ENCODE peak calls at places on chromosomes 11 and 22, in six cellular contexts. One of them, this sample, is unnamed.

GRCh38 chr22:18121436-18122253 is 11.0 kb downstream of the TUBA8 start:
- DNase-seq in PC-3: no peak
- DNase-seq in kidney epithelial cell: no peak
- DNase-seq in choroid plexus epithelial cell: no peak
- DNase-seq in ovary: no peak
- DNase-seq in thyroid gland: no peak
- DNase-seq in this sample: no peak

GRCh38 chr11:81495699-81496292 is 1237.9 kb downstream of the FAM181B start:
- DNase-seq in PC-3: no peak
- DNase-seq in kidney epithelial cell: no peak
- DNase-seq in choroid plexus epithelial cell: no peak
- DNase-seq in ovary: no peak
- DNase-seq in thyroid gland: no peak
- DNase-seq in this sample: no peak

GRCh38 chr22:27212617-27213177 is 555.3 kb downstream of the MIAT start:
- DNase-seq in PC-3: no peak
- DNase-seq in kidney epithelial cell: peak; percentile 67
- DNase-seq in choroid plexus epithelial cell: peak; percentile 98
- DNase-seq in ovary: peak; percentile 63
- DNase-seq in thyroid gland: peak; percentile 60
- DNase-seq in this sample: peak; percentile 100

GRCh38 chr11:61336171-61336935 is 3.3 kb downstream of the TKFC start:
- DNase-seq in PC-3: peak; percentile 93
- DNase-seq in kidney epithelial cell: peak; percentile 31
- DNase-seq in choroid plexus epithelial cell: peak; percentile 87
- DNase-seq in ovary: peak; percentile 89
- DNase-seq in thyroid gland: peak; percentile 80
- DNase-seq in this sample: peak; percentile 17

GRCh38 chr22:20036119-20036518 is 15.2 kb downstream of the TANGO2 start:
- DNase-seq in PC-3: no peak
- DNase-seq in kidney epithelial cell: no peak
- DNase-seq in choroid plexus epithelial cell: no peak
- DNase-seq in ovary: no peak
- DNase-seq in thyroid gland: no peak
- DNase-seq in this sample: no peak

GRCh38 chr11:57458410-57459111 is 1.8 kb upstream of the RTN4RL2 start:
- DNase-seq in PC-3: peak; percentile 60
- DNase-seq in kidney epithelial cell: no peak
- DNase-seq in choroid plexus epithelial cell: no peak
- DNase-seq in ovary: peak; percentile 60
- DNase-seq in thyroid gland: peak; percentile 68
- DNase-seq in this sample: no peak

GRCh38 chr11:130831506-130832385 is 84.5 kb downstream of the SNX19 start:
- DNase-seq in PC-3: peak; percentile 29
- DNase-seq in kidney epithelial cell: no peak
- DNase-seq in choroid plexus epithelial cell: no peak
- DNase-seq in ovary: no peak
- DNase-seq in thyroid gland: no peak
- DNase-seq in this sample: no peak

GRCh38 chr22:39241632-39242388 is 3.0 kb downstream of the PDGFB start:
- DNase-seq in PC-3: no peak
- DNase-seq in kidney epithelial cell: no peak
- DNase-seq in choroid plexus epithelial cell: no peak
- DNase-seq in ovary: peak; percentile 52
- DNase-seq in thyroid gland: no peak
- DNase-seq in this sample: no peak

GRCh38 chr11:65856689-65857499 is 1.1 kb downstream of the CFL1 start:
- DNase-seq in PC-3: peak; percentile 67
- DNase-seq in kidney epithelial cell: no peak
- DNase-seq in choroid plexus epithelial cell: peak; percentile 74
- DNase-seq in ovary: peak; percentile 82
- DNase-seq in thyroid gland: peak; percentile 85
- DNase-seq in this sample: no peak

GRCh38 chr11:103257360-103257759 is 148.1 kb downstream of the DYNC2H1 start:
- DNase-seq in PC-3: peak; percentile 67
- DNase-seq in kidney epithelial cell: no peak
- DNase-seq in choroid plexus epithelial cell: peak; percentile 57
- DNase-seq in ovary: no peak
- DNase-seq in thyroid gland: no peak
- DNase-seq in this sample: no peak

DNA sequence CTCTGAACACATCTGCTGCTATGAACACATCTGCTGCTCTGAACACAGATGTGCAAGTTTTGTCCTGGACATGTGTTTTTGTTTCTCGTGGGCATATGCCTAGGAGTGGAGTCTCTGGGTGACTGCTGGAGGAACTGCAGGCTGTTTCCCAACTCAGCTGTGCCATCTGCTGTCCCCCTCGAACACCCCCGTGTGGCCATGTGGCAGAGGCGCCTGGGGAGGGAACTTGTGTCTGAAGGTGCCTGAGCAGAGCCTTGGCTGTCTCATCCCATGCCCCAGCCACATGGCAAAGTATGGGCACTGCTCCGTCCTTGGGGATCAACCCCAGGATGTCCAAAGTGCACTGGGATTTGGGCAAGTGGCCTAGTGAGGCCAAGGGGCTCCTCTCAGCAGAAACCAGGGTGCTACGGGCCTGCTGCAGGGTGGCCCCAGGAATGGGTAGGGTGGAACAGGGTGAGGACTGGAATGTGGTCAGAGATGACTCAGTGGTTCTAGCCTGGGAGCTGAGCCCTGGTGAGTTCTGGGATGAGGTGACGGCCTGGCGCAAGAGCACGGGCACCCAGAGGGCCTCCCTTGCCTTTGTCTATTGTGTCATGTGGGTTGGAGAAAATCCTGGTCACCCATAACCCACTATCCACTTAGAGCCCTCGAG is 14.7 kb downstream of the GATD1 start:
- DNase-seq in PC-3: peak; percentile 81
- DNase-seq in kidney epithelial cell: no peak
- DNase-seq in choroid plexus epithelial cell: peak; percentile 72
- DNase-seq in ovary: peak; percentile 26
- DNase-seq in thyroid gland: no peak
- DNase-seq in this sample: no peak
- H3K4me3 ChIP-seq in PC-3: no peak overlapping the region
- H3K4me3 ChIP-seq in kidney epithelial cell: no peak overlapping the region
- H3K4me3 ChIP-seq in choroid plexus epithelial cell: no peak overlapping the region
- H3K4me3 ChIP-seq in ovary: no peak overlapping the region
- H3K4me3 ChIP-seq in thyroid gland: no peak overlapping the region
- H3K4me3 ChIP-seq in this sample: no peak overlapping the region

GRCh38 chr11:76836613-76837291 is 24.0 kb upstream of the ACER3 start:
- DNase-seq in PC-3: no peak
- DNase-seq in kidney epithelial cell: no peak
- DNase-seq in choroid plexus epithelial cell: no peak
- DNase-seq in ovary: no peak
- DNase-seq in thyroid gland: no peak
- DNase-seq in this sample: no peak
- TF ChIP-seq CTCF in PC-3: peak; percentile 51
- TF ChIP-seq CTCF in kidney epithelial cell: no peak
- TF ChIP-seq CTCF in choroid plexus epithelial cell: peak; percentile 27
- TF ChIP-seq CTCF in ovary: no peak
- TF ChIP-seq CTCF in thyroid gland: no peak
- TF ChIP-seq CTCF in this sample: no peak

DNA sequence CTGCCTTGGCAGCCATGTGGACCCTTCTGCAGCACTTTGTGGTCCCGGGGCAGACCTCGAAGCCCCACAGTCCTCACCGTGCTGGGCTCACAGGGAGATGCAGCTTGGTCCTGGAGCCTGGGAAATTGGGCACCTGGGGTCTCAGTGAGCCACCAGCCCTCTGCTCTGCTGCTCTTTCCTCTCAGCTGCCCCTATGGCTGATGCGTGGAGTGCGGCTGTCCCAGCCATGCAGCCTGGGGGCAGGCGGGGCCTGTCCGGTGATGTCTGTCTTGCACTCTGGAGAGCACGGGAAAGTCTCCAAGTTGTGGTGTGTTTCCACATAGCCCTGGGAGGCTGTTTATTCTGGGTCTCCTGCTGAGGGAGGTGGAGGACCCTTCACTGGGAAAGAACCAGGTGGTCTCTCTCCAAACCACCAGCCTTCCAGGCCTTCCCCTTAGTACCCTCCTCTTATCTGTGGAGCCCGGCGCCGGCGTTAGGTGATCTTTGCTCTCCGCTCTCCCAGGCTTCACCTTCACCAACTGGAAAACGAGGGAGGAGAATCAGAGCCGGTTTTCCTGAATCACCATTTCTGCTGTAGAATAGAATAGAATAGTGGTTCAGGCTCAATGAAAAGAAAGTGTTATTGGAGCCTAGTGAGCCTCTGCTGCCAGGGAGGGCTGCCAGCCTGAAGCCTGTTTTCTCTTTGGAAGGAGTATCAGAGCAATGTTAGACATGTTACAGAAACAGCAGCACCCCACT is 41.2 kb upstream of the GRAMD4 start:
- DNase-seq in PC-3: no peak
- DNase-seq in kidney epithelial cell: no peak
- DNase-seq in choroid plexus epithelial cell: peak; percentile 69
- DNase-seq in ovary: peak; percentile 29
- DNase-seq in thyroid gland: peak; percentile 93
- DNase-seq in this sample: no peak
- H3K4me3 ChIP-seq in PC-3: no peak overlapping the region
- H3K4me3 ChIP-seq in kidney epithelial cell: no peak overlapping the region
- H3K4me3 ChIP-seq in choroid plexus epithelial cell: peak overlapping the region; percentile 26
- H3K4me3 ChIP-seq in ovary: no peak overlapping the region
- H3K4me3 ChIP-seq in thyroid gland: no peak overlapping the region
- H3K4me3 ChIP-seq in this sample: peak overlapping the region; percentile 58

GRCh38 chr11:120569903-120570302 is 58.4 kb downstream of the GRIK4 start:
- DNase-seq in PC-3: no peak
- DNase-seq in kidney epithelial cell: no peak
- DNase-seq in choroid plexus epithelial cell: no peak
- DNase-seq in ovary: no peak
- DNase-seq in thyroid gland: no peak
- DNase-seq in this sample: peak; percentile 51
- TF ChIP-seq CTCF in PC-3: no peak
- TF ChIP-seq CTCF in kidney epithelial cell: no peak
- TF ChIP-seq CTCF in choroid plexus epithelial cell: no peak
- TF ChIP-seq CTCF in ovary: no peak
- TF ChIP-seq CTCF in thyroid gland: no peak
- TF ChIP-seq CTCF in this sample: peak; percentile 26

GRCh38 chr11:12380565-12381325 is 3.4 kb downstream of the PARVA start:
- DNase-seq in PC-3: no peak
- DNase-seq in kidney epithelial cell: no peak
- DNase-seq in choroid plexus epithelial cell: no peak
- DNase-seq in ovary: no peak
- DNase-seq in thyroid gland: no peak
- DNase-seq in this sample: no peak
- H3K4me3 ChIP-seq in PC-3: no peak overlapping the region
- H3K4me3 ChIP-seq in kidney epithelial cell: no peak overlapping the region
- H3K4me3 ChIP-seq in choroid plexus epithelial cell: no peak overlapping the region
- H3K4me3 ChIP-seq in ovary: no peak overlapping the region
- H3K4me3 ChIP-seq in thyroid gland: no peak overlapping the region
- H3K4me3 ChIP-seq in this sample: no peak overlapping the region

DNA sequence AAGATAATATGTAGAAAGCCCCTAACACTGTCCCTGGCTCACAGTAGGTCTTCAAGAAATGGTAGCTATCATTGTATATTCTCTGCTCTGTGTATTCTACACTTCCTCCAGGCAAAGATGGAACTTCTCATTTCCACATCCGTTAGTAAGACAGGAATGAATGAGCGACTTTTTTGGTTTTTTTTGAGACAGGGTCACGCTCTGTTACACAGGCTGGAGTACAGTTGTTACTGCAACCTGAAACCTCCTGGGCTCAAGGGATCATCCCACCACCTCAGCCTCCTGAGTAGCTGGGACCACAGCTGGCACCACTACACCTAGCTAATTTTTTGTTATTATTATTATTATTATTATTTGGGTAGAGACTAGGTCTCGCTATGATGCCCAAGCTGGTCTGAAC is 2.3 kb upstream of the CLPB start:
- DNase-seq in PC-3: no peak
- DNase-seq in kidney epithelial cell: no peak
- DNase-seq in choroid plexus epithelial cell: no peak
- DNase-seq in ovary: no peak
- DNase-seq in thyroid gland: no peak
- DNase-seq in this sample: no peak
- TF ChIP-seq CTCF in PC-3: no peak
- TF ChIP-seq CTCF in kidney epithelial cell: no peak
- TF ChIP-seq CTCF in choroid plexus epithelial cell: no peak
- TF ChIP-seq CTCF in ovary: no peak
- TF ChIP-seq CTCF in thyroid gland: no peak
- TF ChIP-seq CTCF in this sample: no peak

DNA sequence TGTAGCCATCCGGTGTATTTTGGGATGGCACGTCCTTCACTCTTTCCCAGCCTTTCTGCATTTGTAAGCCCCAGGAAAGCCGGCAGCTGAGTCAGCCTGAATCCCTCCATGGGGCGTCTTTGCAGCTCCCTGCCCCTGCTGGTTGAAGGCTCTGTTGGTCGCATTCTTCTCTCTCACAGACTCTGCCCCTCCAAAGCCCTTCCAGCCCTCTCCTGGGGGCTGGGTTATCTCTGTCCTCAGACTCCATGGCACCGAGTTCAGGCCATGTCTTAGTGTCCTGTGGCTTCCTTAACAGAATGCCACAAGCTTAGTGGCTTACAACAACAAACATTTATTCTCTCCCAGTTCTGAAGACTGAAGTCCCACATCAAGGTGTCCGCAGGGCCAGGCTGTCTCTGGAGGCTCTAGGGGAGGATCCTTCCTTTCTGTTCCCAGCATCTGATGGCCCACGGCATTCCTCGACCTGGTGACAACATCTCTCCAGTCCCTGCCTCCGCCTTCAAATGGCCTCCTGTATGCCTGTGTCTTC is 62.2 kb downstream of the BCR start:
- DNase-seq in PC-3: no peak
- DNase-seq in kidney epithelial cell: no peak
- DNase-seq in choroid plexus epithelial cell: peak; percentile 66
- DNase-seq in ovary: no peak
- DNase-seq in thyroid gland: no peak
- DNase-seq in this sample: no peak
- H3K4me3 ChIP-seq in PC-3: no peak overlapping the region
- H3K4me3 ChIP-seq in kidney epithelial cell: no peak overlapping the region
- H3K4me3 ChIP-seq in choroid plexus epithelial cell: no peak overlapping the region
- H3K4me3 ChIP-seq in ovary: no peak overlapping the region
- H3K4me3 ChIP-seq in thyroid gland: no peak overlapping the region
- H3K4me3 ChIP-seq in this sample: no peak overlapping the region

GRCh38 chr11:79253280-79253679 is 187.6 kb downstream of the TENM4 start:
- DNase-seq in PC-3: no peak
- DNase-seq in kidney epithelial cell: no peak
- DNase-seq in choroid plexus epithelial cell: no peak
- DNase-seq in ovary: no peak
- DNase-seq in thyroid gland: no peak
- DNase-seq in this sample: no peak
- TF ChIP-seq CTCF in PC-3: no peak
- TF ChIP-seq CTCF in kidney epithelial cell: no peak
- TF ChIP-seq CTCF in choroid plexus epithelial cell: no peak
- TF ChIP-seq CTCF in ovary: no peak
- TF ChIP-seq CTCF in thyroid gland: no peak
- TF ChIP-seq CTCF in this sample: no peak

GRCh38 chr22:23760056-23760455 is 2.7 kb upstream of the C22orf15 start:
- DNase-seq in PC-3: no peak
- DNase-seq in kidney epithelial cell: no peak
- DNase-seq in choroid plexus epithelial cell: no peak
- DNase-seq in ovary: no peak
- DNase-seq in thyroid gland: no peak
- DNase-seq in this sample: no peak
- H3K4me3 ChIP-seq in PC-3: no peak overlapping the region
- H3K4me3 ChIP-seq in kidney epithelial cell: no peak overlapping the region
- H3K4me3 ChIP-seq in choroid plexus epithelial cell: no peak overlapping the region
- H3K4me3 ChIP-seq in ovary: no peak overlapping the region
- H3K4me3 ChIP-seq in thyroid gland: no peak overlapping the region
- H3K4me3 ChIP-seq in this sample: no peak overlapping the region

GRCh38 chr11:102061276-102061675 is 14.0 kb downstream of the CFAP300 start:
- DNase-seq in PC-3: no peak
- DNase-seq in kidney epithelial cell: no peak
- DNase-seq in choroid plexus epithelial cell: peak; percentile 64
- DNase-seq in ovary: no peak
- DNase-seq in thyroid gland: no peak
- DNase-seq in this sample: no peak
- TF ChIP-seq CTCF in PC-3: peak; percentile 47
- TF ChIP-seq CTCF in kidney epithelial cell: peak; percentile 21
- TF ChIP-seq CTCF in choroid plexus epithelial cell: peak; percentile 74
- TF ChIP-seq CTCF in ovary: no peak
- TF ChIP-seq CTCF in thyroid gland: no peak
- TF ChIP-seq CTCF in this sample: peak; percentile 39

This sample was measured in retinal pigment epithelial cell.